ENCODE peak calls at places on chromosomes 2 and 18, in seven cellular contexts. V is NB4, E is heart right ventricle, K is mesothelial cell of epicardium, X is coronary artery, G is CD14-positive monocyte, N is kidney. Y is an unnamed sample.

GRCh38 chr18:24910217-24910616 is 441.7 kb downstream of the ZNF521 start:
- DNase-seq in V (no peak), N (no peak), E (no peak), K (no peak), G (no peak), X (no peak), Y (no peak)

GRCh38 chr2:226256237-226256636 is 543.4 kb downstream of the IRS1 start:
- DNase-seq in K (no peak), V (peak), E (no peak), G (no peak), X (no peak), N (no peak), Y (no peak)

GRCh38 chr18:30556112-30556511 is 486.4 kb downstream of the DSC3 start:
- DNase-seq in K (no peak), X (no peak), V (no peak), N (no peak), G (no peak), E (no peak), Y (no peak)

GRCh38 chr18:3821524-3821923 is 371.6 kb downstream of the TGIF1 start:
- DNase-seq in E (no peak), G (no peak), N (no peak), V (no peak), X (no peak), K (no peak), Y (no peak)

GRCh38 chr2:12456293-12457151 is 260.2 kb upstream of the TRIB2 start:
- DNase-seq in G (peak), N (peak), X (peak), V (peak), K (no peak), E (peak), Y (no peak)

GRCh38 chr2:147081826-147082225 is 763.0 kb upstream of the ACVR2A start:
- DNase-seq in G (no peak), K (no peak), E (no peak), V (no peak), X (no peak), N (no peak), Y (no peak)

GRCh38 chr18:80068571-80069272 is 34.5 kb downstream of the RBFA start:
- DNase-seq in E (no peak), N (no peak), X (no peak), K (no peak), V (no peak), G (no peak), Y (no peak)

GRCh38 chr2:207619764-207620203 is 5.4 kb downstream of the METTL21A start:
- DNase-seq in E (no peak), V (peak), N (no peak), X (no peak), G (peak), K (no peak), Y (no peak)

GRCh38 chr18:39455300-39455699 is 1889.7 kb upstream of the CELF4 start:
- DNase-seq in V (no peak), K (no peak), G (no peak), X (no peak), E (no peak), N (peak), Y (no peak)

GRCh38 chr18:3478262-3478978 is 28.4 kb downstream of the TGIF1 start:
- DNase-seq in E (no peak), V (peak), G (no peak), K (no peak), X (no peak), N (no peak), Y (no peak)

GRCh38 chr18:7568426-7568825 is 1.3 kb downstream of the PTPRM start:
- DNase-seq in G (no peak), X (peak), N (peak), E (peak), K (peak), V (no peak), Y (peak)

GRCh38 chr2:203672856-203673255 is 33.6 kb upstream of the CD28 start:
- DNase-seq in K (no peak), V (no peak), X (no peak), G (no peak), E (no peak), N (no peak), Y (no peak)

GRCh38 chr2:203673933-203674332 is 32.5 kb upstream of the CD28 start:
- DNase-seq in G (peak), N (no peak), V (peak), X (no peak), K (no peak), E (no peak), Y (no peak)

GRCh38 chr2:203670939-203671338 is 35.5 kb upstream of the CD28 start:
- DNase-seq in X (no peak), E (no peak), V (no peak), G (no peak), N (no peak), K (no peak), Y (no peak)

GRCh38 chr2:203669820-203670219 is 36.6 kb upstream of the CD28 start:
- DNase-seq in X (no peak), K (no peak), E (no peak), N (no peak), G (no peak), V (no peak), Y (no peak)

GRCh38 chr2:203671876-203672275 is 34.6 kb upstream of the CD28 start:
- DNase-seq in X (no peak), K (no peak), E (no peak), G (no peak), V (no peak), N (no peak), Y (no peak)
- TF ChIP-seq CTCF in X (no peak), K (no peak), E (no peak), G (no peak), V (no peak), N (no peak), Y (no peak)

DNA sequence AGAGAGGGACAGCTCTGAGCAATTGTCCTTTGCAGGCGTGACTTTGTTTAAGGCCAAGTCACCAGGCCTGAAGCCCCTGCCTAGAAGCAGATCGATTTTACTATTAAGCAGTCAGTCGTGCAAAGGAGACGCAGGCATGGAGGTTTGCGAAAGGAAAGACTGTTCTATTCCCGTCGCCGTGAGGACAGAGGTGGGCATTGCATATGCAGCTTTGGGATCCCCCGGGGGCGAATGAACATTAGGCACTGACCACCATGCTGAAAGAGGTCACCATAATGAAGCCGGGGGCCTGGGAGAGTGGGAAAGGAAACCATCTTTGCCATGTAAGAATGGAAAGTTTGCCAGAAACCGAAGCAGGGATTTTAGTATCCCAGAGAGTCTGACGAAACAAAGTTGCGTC is 231.6 kb downstream of the BCL11A start:
- DNase-seq in G (no peak), X (no peak), E (no peak), N (no peak), K (no peak), V (no peak), Y (no peak)
- TF ChIP-seq CTCF in G (no peak), X (no peak), E (no peak), N (no peak), K (no peak), V (no peak), Y (no peak)

GRCh38 chr2:14638488-14638887 is 6.0 kb downstream of the LRATD1 start:
- DNase-seq in G (no peak), X (no peak), N (no peak), E (no peak), V (no peak), K (no peak), Y (no peak)
- TF ChIP-seq CTCF in G (no peak), X (no peak), N (no peak), E (no peak), V (no peak), K (no peak), Y (no peak)

GRCh38 chr2:36333350-36334012 is 22.1 kb upstream of the CRIM1 start:
- DNase-seq in X (no peak), G (no peak), N (no peak), E (no peak), K (no peak), V (peak), Y (no peak)
- TF ChIP-seq CTCF in X (no peak), G (no peak), N (no peak), E (no peak), K (no peak), V (peak), Y (peak)

Y was measured in H9.